ENCODE peak calls at places on chromosomes 7 and 10, in four cellular contexts. One of them, this sample, is unnamed.
A peak's percentile ranks its signal among the peaks of the same experiment; 100 is the strongest.

GRCh38 chr10:61923210-61924024 is 21.9 kb downstream of the ARID5B start:
- DNase-seq in dorsolateral prefrontal cortex: no peak
- DNase-seq in GM12878: no peak
- DNase-seq in lower leg skin: no peak
- DNase-seq in this sample: peak; percentile 94

GRCh38 chr7:5139998-5140397 is 50.0 kb upstream of the WIPI2 start:
- DNase-seq in lower leg skin: no peak
- DNase-seq in GM12878: peak; percentile 8
- DNase-seq in dorsolateral prefrontal cortex: no peak
- DNase-seq in this sample: no peak

GRCh38 chr10:29099415-29099814 is 189.5 kb upstream of the LYZL1 start:
- DNase-seq in lower leg skin: no peak
- DNase-seq in GM12878: no peak
- DNase-seq in dorsolateral prefrontal cortex: no peak
- DNase-seq in this sample: no peak

GRCh38 chr7:158093156-158093796 is 494.3 kb downstream of the PTPRN2 start:
- DNase-seq in dorsolateral prefrontal cortex: no peak
- DNase-seq in GM12878: no peak
- DNase-seq in lower leg skin: no peak
- DNase-seq in this sample: no peak

GRCh38 chr7:57362868-57363267 is 87.1 kb upstream of the ZNF716 start:
- DNase-seq in GM12878: no peak
- DNase-seq in lower leg skin: no peak
- DNase-seq in dorsolateral prefrontal cortex: no peak
- DNase-seq in this sample: no peak

GRCh38 chr10:104315486-104315921 is 22.8 kb downstream of the ITPRIP start:
- DNase-seq in dorsolateral prefrontal cortex: no peak
- DNase-seq in GM12878: no peak
- DNase-seq in lower leg skin: no peak
- DNase-seq in this sample: no peak

GRCh38 chr7:152056621-152057274 is 31.3 kb downstream of the GALNT11 start:
- DNase-seq in GM12878: no peak
- DNase-seq in dorsolateral prefrontal cortex: no peak
- DNase-seq in lower leg skin: no peak
- DNase-seq in this sample: no peak

GRCh38 chr7:140229591-140230516 is 53.1 kb upstream of the KDM7A start:
- DNase-seq in GM12878: no peak
- DNase-seq in dorsolateral prefrontal cortex: no peak
- DNase-seq in lower leg skin: no peak
- DNase-seq in this sample: no peak

GRCh38 chr10:86663576-86664369 is 4.5 kb upstream of the LDB3 start:
- DNase-seq in lower leg skin: no peak
- DNase-seq in GM12878: no peak
- DNase-seq in dorsolateral prefrontal cortex: no peak
- DNase-seq in this sample: no peak

GRCh38 chr10:125060851-125061556 is 99.4 kb downstream of the CTBP2 start:
- DNase-seq in lower leg skin: peak; percentile 83
- DNase-seq in dorsolateral prefrontal cortex: peak; percentile 90
- DNase-seq in GM12878: no peak
- DNase-seq in this sample: peak; percentile 92

GRCh38 chr10:35946556-35946955 is 304.5 kb upstream of the FZD8 start:
- DNase-seq in dorsolateral prefrontal cortex: no peak
- DNase-seq in lower leg skin: no peak
- DNase-seq in GM12878: no peak
- DNase-seq in this sample: no peak

GRCh38 chr10:104308439-104308903 is 29.8 kb downstream of the ITPRIP start:
- DNase-seq in GM12878: peak; percentile 56
- DNase-seq in lower leg skin: no peak
- DNase-seq in dorsolateral prefrontal cortex: no peak
- DNase-seq in this sample: no peak

GRCh38 chr7:42338231-42339222 is 101.5 kb upstream of the GLI3 start:
- DNase-seq in GM12878: no peak
- DNase-seq in dorsolateral prefrontal cortex: no peak
- DNase-seq in lower leg skin: no peak
- DNase-seq in this sample: no peak

GRCh38 chr10:117860823-117861222 is 185.9 kb downstream of the RAB11FIP2 start:
- DNase-seq in lower leg skin: no peak
- DNase-seq in dorsolateral prefrontal cortex: no peak
- DNase-seq in GM12878: no peak
- DNase-seq in this sample: peak; percentile 7

GRCh38 chr7:26629696-26630095 is 234.7 kb downstream of the SKAP2 start:
- DNase-seq in lower leg skin: no peak
- DNase-seq in dorsolateral prefrontal cortex: no peak
- DNase-seq in GM12878: no peak
- DNase-seq in this sample: peak; percentile 56

GRCh38 chr10:133067152-133068090 is 20.3 kb upstream of the ADGRA1 start:
- DNase-seq in lower leg skin: no peak
- DNase-seq in GM12878: no peak
- DNase-seq in dorsolateral prefrontal cortex: peak; percentile 81
- DNase-seq in this sample: no peak

GRCh38 chr10:131972474-131973071 is 9.2 kb downstream of the BNIP3 start:
- DNase-seq in dorsolateral prefrontal cortex: no peak
- DNase-seq in GM12878: no peak
- DNase-seq in lower leg skin: no peak
- DNase-seq in this sample: no peak

GRCh38 chr10:70508912-70509366 is 30.4 kb downstream of the PALD1 start:
- DNase-seq in GM12878: no peak
- DNase-seq in lower leg skin: no peak
- DNase-seq in dorsolateral prefrontal cortex: peak; percentile 51
- DNase-seq in this sample: no peak

GRCh38 chr10:50033481-50033880 is 34.3 kb upstream of the WASHC2A start:
- DNase-seq in lower leg skin: no peak
- DNase-seq in dorsolateral prefrontal cortex: no peak
- DNase-seq in GM12878: no peak
- DNase-seq in this sample: no peak

GRCh38 chr10:86191686-86192085 is 174.9 kb downstream of the GRID1 start:
- DNase-seq in lower leg skin: no peak
- DNase-seq in GM12878: no peak
- DNase-seq in dorsolateral prefrontal cortex: no peak
- DNase-seq in this sample: no peak

GRCh38 chr10:87661861-87662785 is 2.4 kb downstream of the PAPSS2 start:
- DNase-seq in lower leg skin: no peak
- DNase-seq in dorsolateral prefrontal cortex: no peak
- DNase-seq in GM12878: no peak
- DNase-seq in this sample: no peak

GRCh38 chr7:66953044-66953427 is 32.0 kb downstream of the TMEM248 start:
- DNase-seq in dorsolateral prefrontal cortex: no peak
- DNase-seq in GM12878: no peak
- DNase-seq in lower leg skin: no peak
- DNase-seq in this sample: no peak

GRCh38 chr7:27210441-27211083 is 10.7 kb upstream of the HOXA13 start:
- DNase-seq in lower leg skin: no peak
- DNase-seq in dorsolateral prefrontal cortex: no peak
- DNase-seq in GM12878: no peak
- DNase-seq in this sample: no peak

GRCh38 chr10:124262249-124262865 is 156.4 kb downstream of the OAT start:
- DNase-seq in lower leg skin: no peak
- DNase-seq in dorsolateral prefrontal cortex: no peak
- DNase-seq in GM12878: no peak
- DNase-seq in this sample: no peak

GRCh38 chr10:1107679-1108078 is 51.5 kb downstream of the WDR37 start:
- DNase-seq in lower leg skin: no peak
- DNase-seq in GM12878: no peak
- DNase-seq in dorsolateral prefrontal cortex: no peak
- DNase-seq in this sample: peak; percentile 8

GRCh38 chr7:47213276-47213675 is 368.6 kb downstream of the TNS3 start:
- DNase-seq in dorsolateral prefrontal cortex: no peak
- DNase-seq in GM12878: no peak
- DNase-seq in lower leg skin: no peak
- DNase-seq in this sample: no peak

GRCh38 chr7:140261522-140261921 is 84.7 kb upstream of the KDM7A start:
- DNase-seq in dorsolateral prefrontal cortex: no peak
- DNase-seq in lower leg skin: no peak
- DNase-seq in GM12878: no peak
- DNase-seq in this sample: no peak

GRCh38 chr7:94064541-94065191 is 60.5 kb upstream of the BET1 start:
- DNase-seq in lower leg skin: no peak
- DNase-seq in dorsolateral prefrontal cortex: no peak
- DNase-seq in GM12878: no peak
- DNase-seq in this sample: no peak

GRCh38 chr10:17021661-17022060 is 108.0 kb downstream of the CUBN start:
- DNase-seq in GM12878: no peak
- DNase-seq in lower leg skin: no peak
- DNase-seq in dorsolateral prefrontal cortex: no peak
- DNase-seq in this sample: no peak

GRCh38 chr10:33329178-33329577 is 5.3 kb downstream of the NRP1 start:
- DNase-seq in dorsolateral prefrontal cortex: no peak
- DNase-seq in GM12878: no peak
- DNase-seq in lower leg skin: no peak
- DNase-seq in this sample: peak; percentile 66

GRCh38 chr10:129645487-129645886 is 178.4 kb downstream of the MGMT start:
- DNase-seq in dorsolateral prefrontal cortex: no peak
- DNase-seq in GM12878: no peak
- DNase-seq in lower leg skin: no peak
- DNase-seq in this sample: no peak

GRCh38 chr10:128530301-128530700 is 404.1 kb upstream of the MKI67 start:
- DNase-seq in GM12878: no peak
- DNase-seq in dorsolateral prefrontal cortex: no peak
- DNase-seq in lower leg skin: no peak
- DNase-seq in this sample: no peak

GRCh38 chr10:70145166-70145665 is 1.3 kb downstream of the TYSND1 start:
- DNase-seq in lower leg skin: peak; percentile 43
- DNase-seq in GM12878: no peak
- DNase-seq in dorsolateral prefrontal cortex: no peak
- DNase-seq in this sample: no peak

DNA sequence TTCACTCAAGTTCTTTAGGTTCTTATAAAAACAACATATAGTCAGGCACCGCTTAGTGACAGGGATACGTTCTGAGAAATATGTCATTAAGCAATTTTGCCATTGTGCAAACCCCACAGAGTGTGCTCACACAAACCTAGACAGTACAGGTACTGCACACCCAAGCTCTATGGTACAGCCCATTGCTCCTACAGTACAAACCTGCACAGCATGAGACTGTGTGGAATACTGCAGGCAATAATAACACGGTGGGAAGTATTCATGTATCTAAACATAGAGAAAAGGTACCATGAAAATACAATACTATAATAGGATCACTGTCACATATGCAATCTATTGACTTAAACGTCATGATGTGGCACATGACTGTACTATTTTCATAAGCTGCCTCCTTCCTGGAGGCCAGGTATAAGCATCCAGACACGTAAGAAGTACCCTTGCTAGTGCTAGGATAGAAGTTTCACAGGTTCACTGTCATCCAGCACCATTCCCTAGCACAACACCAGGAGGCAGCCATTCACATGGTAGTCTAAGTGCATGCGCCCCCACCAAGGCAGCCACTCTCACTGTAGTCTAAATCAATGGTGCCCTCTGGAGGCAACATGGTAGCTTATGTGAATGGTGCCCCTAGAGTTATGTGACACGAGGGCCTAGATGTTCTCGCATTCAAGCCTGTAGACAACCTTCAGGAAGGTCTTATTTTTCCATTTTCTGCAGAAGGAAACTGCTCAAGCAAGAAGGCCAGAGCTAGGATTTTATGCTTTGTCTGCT is 98.5 kb downstream of the ARHGAP22 start:
- DNase-seq in GM12878: no peak
- DNase-seq in lower leg skin: no peak
- DNase-seq in dorsolateral prefrontal cortex: no peak
- DNase-seq in this sample: no peak
- TF ChIP-seq CTCF in GM12878: peak; percentile 55
- TF ChIP-seq CTCF in lower leg skin: no peak
- TF ChIP-seq CTCF in dorsolateral prefrontal cortex: peak; percentile 51
- TF ChIP-seq CTCF in this sample: peak; percentile 48

GRCh38 chr7:120955577-120956149 is 5.1 kb downstream of the ING3 start:
- DNase-seq in lower leg skin: no peak
- DNase-seq in dorsolateral prefrontal cortex: no peak
- DNase-seq in GM12878: no peak
- DNase-seq in this sample: no peak
- H3K4me3 ChIP-seq in lower leg skin: no peak overlapping the region
- H3K4me3 ChIP-seq in dorsolateral prefrontal cortex: no peak overlapping the region
- H3K4me3 ChIP-seq in GM12878: no peak overlapping the region
- H3K4me3 ChIP-seq in this sample: no peak overlapping the region

DNA sequence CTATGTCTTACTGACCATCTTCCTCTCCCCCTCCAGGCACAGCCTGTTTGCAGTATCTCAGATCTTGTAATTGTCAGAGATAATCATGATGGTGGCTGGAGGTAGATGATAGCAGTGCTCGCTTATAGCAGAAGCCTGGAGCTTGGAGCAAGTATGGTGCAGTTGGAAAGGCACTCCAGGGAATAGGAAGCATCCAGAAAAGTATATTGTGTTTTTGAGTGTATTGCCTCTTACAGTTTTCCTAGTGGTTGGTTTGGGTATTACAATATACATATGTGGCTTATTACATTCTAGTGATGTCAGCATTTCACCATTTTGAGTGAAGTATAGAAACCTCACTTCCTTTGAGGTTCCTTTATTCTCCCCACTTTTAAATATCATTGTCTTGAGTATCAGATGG is 101.5 kb downstream of the STK31 start:
- DNase-seq in dorsolateral prefrontal cortex: no peak
- DNase-seq in lower leg skin: no peak
- DNase-seq in GM12878: no peak
- DNase-seq in this sample: no peak
- TF ChIP-seq CTCF in dorsolateral prefrontal cortex: no peak
- TF ChIP-seq CTCF in lower leg skin: no peak
- TF ChIP-seq CTCF in GM12878: no peak
- TF ChIP-seq CTCF in this sample: no peak

GRCh38 chr7:69186974-69187373 is 411.3 kb upstream of the AUTS2 start:
- DNase-seq in GM12878: no peak
- DNase-seq in lower leg skin: no peak
- DNase-seq in dorsolateral prefrontal cortex: no peak
- DNase-seq in this sample: no peak

GRCh38 chr7:69187824-69188335 is 410.4 kb upstream of the AUTS2 start:
- DNase-seq in dorsolateral prefrontal cortex: no peak
- DNase-seq in GM12878: no peak
- DNase-seq in lower leg skin: no peak
- DNase-seq in this sample: no peak

GRCh38 chr7:69190738-69191137 is 407.5 kb upstream of the AUTS2 start:
- DNase-seq in dorsolateral prefrontal cortex: no peak
- DNase-seq in lower leg skin: no peak
- DNase-seq in GM12878: no peak
- DNase-seq in this sample: no peak

GRCh38 chr7:69190025-69190424 is 408.2 kb upstream of the AUTS2 start:
- DNase-seq in GM12878: no peak
- DNase-seq in dorsolateral prefrontal cortex: no peak
- DNase-seq in lower leg skin: no peak
- DNase-seq in this sample: no peak

DNA sequence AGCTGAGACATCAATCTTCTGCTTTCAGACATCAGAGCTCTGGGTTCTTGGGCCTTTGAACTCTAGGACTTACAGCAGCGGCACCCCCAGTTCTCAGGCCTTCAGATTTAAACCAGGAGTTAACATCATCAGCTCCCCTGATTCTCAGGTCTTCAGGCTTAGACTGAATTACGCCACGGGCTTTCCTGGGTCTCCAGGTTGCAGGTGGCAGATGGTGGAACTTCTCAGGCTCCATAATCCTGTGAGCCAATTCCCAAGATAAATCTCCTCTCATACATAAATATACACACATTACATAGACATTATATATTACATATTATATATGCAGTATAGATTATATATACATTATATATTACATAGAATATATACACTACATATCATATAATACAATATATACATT is 408.9 kb upstream of the AUTS2 start:
- DNase-seq in dorsolateral prefrontal cortex: no peak
- DNase-seq in GM12878: no peak
- DNase-seq in lower leg skin: no peak
- DNase-seq in this sample: no peak
- H3K4me3 ChIP-seq in dorsolateral prefrontal cortex: no peak overlapping the region
- H3K4me3 ChIP-seq in GM12878: no peak overlapping the region
- H3K4me3 ChIP-seq in lower leg skin: no peak overlapping the region
- H3K4me3 ChIP-seq in this sample: no peak overlapping the region

This sample was measured in LNCaP clone FGC.